ENCODE peak calls at places on chromosomes 3 and 15, in five cellular contexts. Z is RWPE2; A is MM.1S; L is dorsolateral prefrontal cortex; X is CD8-positive, alpha-beta memory T cell. J is an unnamed sample.

GRCh38 chr15:39880718-39881387 is 39.2 kb downstream of the GPR176 start:
- DNase-seq in X (no peak), A (no peak), Z (no peak), L (no peak), J (no peak)

GRCh38 chr3:114310701-114311100 is 16.9 kb downstream of the TIGIT start:
- DNase-seq in L (no peak), Z (no peak), A (no peak), X (no peak), J (no peak)

GRCh38 chr3:25273582-25274171 is 154.4 kb upstream of the RARB start:
- DNase-seq in Z (no peak), A (no peak), X (no peak), L (no peak), J (no peak)

GRCh38 chr3:171459942-171460225 is 321 bp downstream of the TNIK start:
- DNase-seq in X (no peak), Z (no peak), L (no peak), A (no peak), J (no peak)

GRCh38 chr3:111541911-111542483 is at the start of gene CD96:
- DNase-seq in Z (no peak), L (no peak), X (peak), A (no peak), J (no peak)

GRCh38 chr3:173748140-173748539 is 350.6 kb downstream of the NLGN1 start:
- DNase-seq in A (no peak), Z (no peak), X (no peak), L (no peak), J (no peak)

GRCh38 chr15:73320619-73321180 is 48.1 kb downstream of the HCN4 start:
- DNase-seq in L (no peak), A (no peak), Z (no peak), X (no peak), J (no peak)

GRCh38 chr3:52792961-52793695 is 1.5 kb upstream of the ITIH3 start:
- DNase-seq in Z (no peak), L (no peak), A (no peak), X (no peak), J (no peak)

GRCh38 chr15:45439521-45439931 is 61.2 kb upstream of the GATM start:
- DNase-seq in A (no peak), X (no peak), Z (no peak), L (no peak), J (no peak)

DNA sequence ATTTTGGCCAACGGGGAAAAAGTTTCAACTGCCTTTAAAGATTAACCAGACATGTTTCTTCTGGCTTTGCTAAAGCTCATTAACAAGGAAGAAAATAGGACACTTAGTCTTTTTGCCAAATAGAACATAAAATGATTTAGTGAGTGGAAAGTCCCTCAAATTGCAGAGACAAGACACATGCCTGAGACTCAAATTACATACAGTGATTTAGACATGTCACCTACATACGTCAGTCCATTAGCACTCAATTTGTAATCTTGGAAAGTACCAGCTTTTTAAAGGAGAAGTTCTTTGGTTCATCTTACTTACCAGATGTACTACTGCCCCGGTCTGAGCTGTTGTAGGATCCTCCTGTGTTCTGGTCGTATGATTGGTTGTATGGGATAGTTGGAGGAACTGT is 1134.2 kb downstream of the ROBO1 start:
- DNase-seq in X (no peak), Z (no peak), L (no peak), A (no peak), J (no peak)
- H3K27ac ChIP-seq in X (no peak), Z (no peak), L (no peak), A (no peak), J (no peak)

GRCh38 chr15:35727627-35728026 is 181.7 kb upstream of the DPH6 start:
- DNase-seq in A (no peak), L (no peak), Z (no peak), X (no peak), J (no peak)
- H3K27ac ChIP-seq in A (no peak), L (no peak), Z (no peak), X (no peak), J (no peak)

GRCh38 chr3:12447075-12447474 is 37.2 kb upstream of the TSEN2 start:
- DNase-seq in Z (no peak), X (no peak), L (no peak), A (no peak), J (no peak)

GRCh38 chr3:12444582-12445468 is 39.5 kb upstream of the TSEN2 start:
- DNase-seq in L (no peak), Z (peak), A (no peak), X (no peak), J (peak)

GRCh38 chr3:12446298-12446697 is 38.0 kb upstream of the TSEN2 start:
- DNase-seq in A (no peak), X (no peak), Z (peak), L (no peak), J (no peak)

GRCh38 chr3:12443781-12444522 is 40.3 kb upstream of the TSEN2 start:
- DNase-seq in X (no peak), A (no peak), Z (no peak), L (no peak), J (no peak)

GRCh38 chr3:12445523-12446240 is 38.6 kb upstream of the TSEN2 start:
- DNase-seq in Z (peak), L (no peak), X (no peak), A (no peak), J (no peak)
- H3K27ac ChIP-seq in Z (peak), L (no peak), X (no peak), A (no peak), J (no peak)

GRCh38 chr3:57030711-57031110 is 29.8 kb upstream of the SPATA12 start:
- DNase-seq in X (no peak), A (no peak), L (no peak), Z (no peak), J (no peak)
- H3K27ac ChIP-seq in X (no peak), A (no peak), L (no peak), Z (no peak), J (no peak)